ENCODE peak calls at places on chromosome 15, in six cellular contexts. One of them, this sample, is unnamed.

GRCh38 chr15:42131826-42132806 is 24.3 kb downstream of the PLA2G4F start:
- DNase-seq in caudate nucleus: no peak
- DNase-seq in activated CD8-positive, alpha-beta memory T cell treated with anti-CD3 and anti-CD28 coated beads, Interleukin-2, amount 50 U/mL, for 48 hours: no peak
- DNase-seq in astrocyte of the spinal cord: no peak
- DNase-seq in activated T-helper 9 cell treated with anti-CD3 and anti-CD28 coated beads, Interleukin-2, amount 50 U/mL, for 16 hours: no peak
- DNase-seq in lower leg skin: no peak
- DNase-seq in this sample: peak; percentile 69

GRCh38 chr15:74800559-74801094 is 12.0 kb upstream of the LMAN1L start:
- DNase-seq in activated T-helper 9 cell treated with anti-CD3 and anti-CD28 coated beads, Interleukin-2, amount 50 U/mL, for 16 hours: no peak
- DNase-seq in lower leg skin: no peak
- DNase-seq in caudate nucleus: no peak
- DNase-seq in activated CD8-positive, alpha-beta memory T cell treated with anti-CD3 and anti-CD28 coated beads, Interleukin-2, amount 50 U/mL, for 48 hours: no peak
- DNase-seq in astrocyte of the spinal cord: no peak
- DNase-seq in this sample: no peak

GRCh38 chr15:51714162-51714561 is 23.3 kb downstream of the LYSMD2 start:
- DNase-seq in lower leg skin: no peak
- DNase-seq in caudate nucleus: no peak
- DNase-seq in activated CD8-positive, alpha-beta memory T cell treated with anti-CD3 and anti-CD28 coated beads, Interleukin-2, amount 50 U/mL, for 48 hours: no peak
- DNase-seq in astrocyte of the spinal cord: no peak
- DNase-seq in activated T-helper 9 cell treated with anti-CD3 and anti-CD28 coated beads, Interleukin-2, amount 50 U/mL, for 16 hours: no peak
- DNase-seq in this sample: no peak

GRCh38 chr15:74242296-74242929 is 6.3 kb downstream of the CCDC33 start:
- DNase-seq in activated CD8-positive, alpha-beta memory T cell treated with anti-CD3 and anti-CD28 coated beads, Interleukin-2, amount 50 U/mL, for 48 hours: no peak
- DNase-seq in astrocyte of the spinal cord: peak; percentile 36
- DNase-seq in activated T-helper 9 cell treated with anti-CD3 and anti-CD28 coated beads, Interleukin-2, amount 50 U/mL, for 16 hours: no peak
- DNase-seq in caudate nucleus: no peak
- DNase-seq in lower leg skin: no peak
- DNase-seq in this sample: no peak

GRCh38 chr15:89018235-89018634 is 70.0 kb upstream of the ABHD2 start:
- DNase-seq in activated T-helper 9 cell treated with anti-CD3 and anti-CD28 coated beads, Interleukin-2, amount 50 U/mL, for 16 hours: no peak
- DNase-seq in caudate nucleus: no peak
- DNase-seq in astrocyte of the spinal cord: no peak
- DNase-seq in activated CD8-positive, alpha-beta memory T cell treated with anti-CD3 and anti-CD28 coated beads, Interleukin-2, amount 50 U/mL, for 48 hours: no peak
- DNase-seq in lower leg skin: peak; percentile 85
- DNase-seq in this sample: no peak

GRCh38 chr15:63715818-63716217 is 117.9 kb downstream of the HERC1 start:
- DNase-seq in caudate nucleus: no peak
- DNase-seq in lower leg skin: no peak
- DNase-seq in astrocyte of the spinal cord: no peak
- DNase-seq in activated CD8-positive, alpha-beta memory T cell treated with anti-CD3 and anti-CD28 coated beads, Interleukin-2, amount 50 U/mL, for 48 hours: no peak
- DNase-seq in activated T-helper 9 cell treated with anti-CD3 and anti-CD28 coated beads, Interleukin-2, amount 50 U/mL, for 16 hours: no peak
- DNase-seq in this sample: no peak

GRCh38 chr15:76333720-76334437 is 2.7 kb upstream of the ISL2 start:
- DNase-seq in caudate nucleus: no peak
- DNase-seq in astrocyte of the spinal cord: no peak
- DNase-seq in activated CD8-positive, alpha-beta memory T cell treated with anti-CD3 and anti-CD28 coated beads, Interleukin-2, amount 50 U/mL, for 48 hours: no peak
- DNase-seq in activated T-helper 9 cell treated with anti-CD3 and anti-CD28 coated beads, Interleukin-2, amount 50 U/mL, for 16 hours: no peak
- DNase-seq in lower leg skin: peak; percentile 77
- DNase-seq in this sample: peak; percentile 65

GRCh38 chr15:48389701-48390143 is 58.5 kb downstream of the DUT start:
- DNase-seq in activated T-helper 9 cell treated with anti-CD3 and anti-CD28 coated beads, Interleukin-2, amount 50 U/mL, for 16 hours: no peak
- DNase-seq in caudate nucleus: no peak
- DNase-seq in astrocyte of the spinal cord: peak; percentile 76
- DNase-seq in lower leg skin: no peak
- DNase-seq in activated CD8-positive, alpha-beta memory T cell treated with anti-CD3 and anti-CD28 coated beads, Interleukin-2, amount 50 U/mL, for 48 hours: no peak
- DNase-seq in this sample: no peak

GRCh38 chr15:73704869-73705645 is 20.9 kb downstream of the CD276 start:
- DNase-seq in activated CD8-positive, alpha-beta memory T cell treated with anti-CD3 and anti-CD28 coated beads, Interleukin-2, amount 50 U/mL, for 48 hours: peak; percentile 84
- DNase-seq in astrocyte of the spinal cord: peak; percentile 47
- DNase-seq in caudate nucleus: peak; percentile 10
- DNase-seq in activated T-helper 9 cell treated with anti-CD3 and anti-CD28 coated beads, Interleukin-2, amount 50 U/mL, for 16 hours: peak; percentile 45
- DNase-seq in lower leg skin: no peak
- DNase-seq in this sample: no peak

GRCh38 chr15:57146394-57147140 is 228.1 kb downstream of the TCF12 start:
- DNase-seq in astrocyte of the spinal cord: peak; percentile 73
- DNase-seq in activated CD8-positive, alpha-beta memory T cell treated with anti-CD3 and anti-CD28 coated beads, Interleukin-2, amount 50 U/mL, for 48 hours: no peak
- DNase-seq in activated T-helper 9 cell treated with anti-CD3 and anti-CD28 coated beads, Interleukin-2, amount 50 U/mL, for 16 hours: no peak
- DNase-seq in caudate nucleus: no peak
- DNase-seq in lower leg skin: no peak
- DNase-seq in this sample: no peak

GRCh38 chr15:48823237-48823636 is 12.4 kb upstream of the CEP152 start:
- DNase-seq in activated T-helper 9 cell treated with anti-CD3 and anti-CD28 coated beads, Interleukin-2, amount 50 U/mL, for 16 hours: no peak
- DNase-seq in astrocyte of the spinal cord: peak; percentile 46
- DNase-seq in activated CD8-positive, alpha-beta memory T cell treated with anti-CD3 and anti-CD28 coated beads, Interleukin-2, amount 50 U/mL, for 48 hours: no peak
- DNase-seq in lower leg skin: no peak
- DNase-seq in caudate nucleus: no peak
- DNase-seq in this sample: no peak

GRCh38 chr15:92574161-92574560 is 81.4 kb downstream of the FAM174B start:
- DNase-seq in activated T-helper 9 cell treated with anti-CD3 and anti-CD28 coated beads, Interleukin-2, amount 50 U/mL, for 16 hours: no peak
- DNase-seq in lower leg skin: peak; percentile 40
- DNase-seq in activated CD8-positive, alpha-beta memory T cell treated with anti-CD3 and anti-CD28 coated beads, Interleukin-2, amount 50 U/mL, for 48 hours: no peak
- DNase-seq in astrocyte of the spinal cord: no peak
- DNase-seq in caudate nucleus: no peak
- DNase-seq in this sample: no peak

GRCh38 chr15:78308422-78309021 is 9.1 kb upstream of the SKIC8 start:
- DNase-seq in lower leg skin: peak; percentile 87
- DNase-seq in astrocyte of the spinal cord: peak; percentile 63
- DNase-seq in activated CD8-positive, alpha-beta memory T cell treated with anti-CD3 and anti-CD28 coated beads, Interleukin-2, amount 50 U/mL, for 48 hours: peak; percentile 84
- DNase-seq in caudate nucleus: peak; percentile 45
- DNase-seq in activated T-helper 9 cell treated with anti-CD3 and anti-CD28 coated beads, Interleukin-2, amount 50 U/mL, for 16 hours: peak; percentile 8
- DNase-seq in this sample: peak; percentile 92

GRCh38 chr15:64536244-64536836 is 76.0 kb downstream of the ZNF609 start:
- DNase-seq in caudate nucleus: no peak
- DNase-seq in lower leg skin: no peak
- DNase-seq in activated CD8-positive, alpha-beta memory T cell treated with anti-CD3 and anti-CD28 coated beads, Interleukin-2, amount 50 U/mL, for 48 hours: no peak
- DNase-seq in activated T-helper 9 cell treated with anti-CD3 and anti-CD28 coated beads, Interleukin-2, amount 50 U/mL, for 16 hours: no peak
- DNase-seq in astrocyte of the spinal cord: peak; percentile 86
- DNase-seq in this sample: no peak

GRCh38 chr15:95669146-95669922 is 661.2 kb upstream of the NR2F2 start:
- DNase-seq in activated T-helper 9 cell treated with anti-CD3 and anti-CD28 coated beads, Interleukin-2, amount 50 U/mL, for 16 hours: no peak
- DNase-seq in astrocyte of the spinal cord: peak; percentile 43
- DNase-seq in lower leg skin: no peak
- DNase-seq in caudate nucleus: no peak
- DNase-seq in activated CD8-positive, alpha-beta memory T cell treated with anti-CD3 and anti-CD28 coated beads, Interleukin-2, amount 50 U/mL, for 48 hours: no peak
- DNase-seq in this sample: no peak

GRCh38 chr15:23648920-23649515 is 1.4 kb upstream of the MAGEL2 start:
- DNase-seq in activated CD8-positive, alpha-beta memory T cell treated with anti-CD3 and anti-CD28 coated beads, Interleukin-2, amount 50 U/mL, for 48 hours: peak; percentile 62
- DNase-seq in astrocyte of the spinal cord: no peak
- DNase-seq in caudate nucleus: no peak
- DNase-seq in lower leg skin: no peak
- DNase-seq in activated T-helper 9 cell treated with anti-CD3 and anti-CD28 coated beads, Interleukin-2, amount 50 U/mL, for 16 hours: no peak
- DNase-seq in this sample: no peak

GRCh38 chr15:79777916-79778315 is 118.9 kb downstream of the MTHFS start:
- DNase-seq in lower leg skin: no peak
- DNase-seq in caudate nucleus: no peak
- DNase-seq in activated T-helper 9 cell treated with anti-CD3 and anti-CD28 coated beads, Interleukin-2, amount 50 U/mL, for 16 hours: no peak
- DNase-seq in astrocyte of the spinal cord: no peak
- DNase-seq in activated CD8-positive, alpha-beta memory T cell treated with anti-CD3 and anti-CD28 coated beads, Interleukin-2, amount 50 U/mL, for 48 hours: no peak
- DNase-seq in this sample: no peak

GRCh38 chr15:35626531-35626930 is 80.6 kb upstream of the DPH6 start:
- DNase-seq in astrocyte of the spinal cord: no peak
- DNase-seq in activated CD8-positive, alpha-beta memory T cell treated with anti-CD3 and anti-CD28 coated beads, Interleukin-2, amount 50 U/mL, for 48 hours: no peak
- DNase-seq in activated T-helper 9 cell treated with anti-CD3 and anti-CD28 coated beads, Interleukin-2, amount 50 U/mL, for 16 hours: no peak
- DNase-seq in lower leg skin: no peak
- DNase-seq in caudate nucleus: no peak
- DNase-seq in this sample: no peak

GRCh38 chr15:96217983-96218382 is 112.5 kb upstream of the NR2F2 start:
- DNase-seq in astrocyte of the spinal cord: no peak
- DNase-seq in caudate nucleus: no peak
- DNase-seq in activated CD8-positive, alpha-beta memory T cell treated with anti-CD3 and anti-CD28 coated beads, Interleukin-2, amount 50 U/mL, for 48 hours: no peak
- DNase-seq in lower leg skin: no peak
- DNase-seq in activated T-helper 9 cell treated with anti-CD3 and anti-CD28 coated beads, Interleukin-2, amount 50 U/mL, for 16 hours: no peak
- DNase-seq in this sample: no peak

GRCh38 chr15:93384886-93385285 is 295.9 kb upstream of the RGMA start:
- DNase-seq in lower leg skin: no peak
- DNase-seq in activated CD8-positive, alpha-beta memory T cell treated with anti-CD3 and anti-CD28 coated beads, Interleukin-2, amount 50 U/mL, for 48 hours: no peak
- DNase-seq in astrocyte of the spinal cord: no peak
- DNase-seq in caudate nucleus: no peak
- DNase-seq in activated T-helper 9 cell treated with anti-CD3 and anti-CD28 coated beads, Interleukin-2, amount 50 U/mL, for 16 hours: no peak
- DNase-seq in this sample: no peak

GRCh38 chr15:88636039-88636438 is 2.8 kb upstream of the ISG20 start:
- DNase-seq in activated T-helper 9 cell treated with anti-CD3 and anti-CD28 coated beads, Interleukin-2, amount 50 U/mL, for 16 hours: peak; percentile 54
- DNase-seq in astrocyte of the spinal cord: no peak
- DNase-seq in lower leg skin: no peak
- DNase-seq in activated CD8-positive, alpha-beta memory T cell treated with anti-CD3 and anti-CD28 coated beads, Interleukin-2, amount 50 U/mL, for 48 hours: no peak
- DNase-seq in caudate nucleus: no peak
- DNase-seq in this sample: no peak

GRCh38 chr15:27864719-27865118 is 234.4 kb downstream of the OCA2 start:
- DNase-seq in astrocyte of the spinal cord: no peak
- DNase-seq in activated CD8-positive, alpha-beta memory T cell treated with anti-CD3 and anti-CD28 coated beads, Interleukin-2, amount 50 U/mL, for 48 hours: no peak
- DNase-seq in caudate nucleus: no peak
- DNase-seq in lower leg skin: peak; percentile 18
- DNase-seq in activated T-helper 9 cell treated with anti-CD3 and anti-CD28 coated beads, Interleukin-2, amount 50 U/mL, for 16 hours: no peak
- DNase-seq in this sample: no peak

GRCh38 chr15:69893863-69894262 is 203.9 kb downstream of the TLE3 start:
- DNase-seq in activated T-helper 9 cell treated with anti-CD3 and anti-CD28 coated beads, Interleukin-2, amount 50 U/mL, for 16 hours: no peak
- DNase-seq in astrocyte of the spinal cord: peak; percentile 71
- DNase-seq in caudate nucleus: peak; percentile 43
- DNase-seq in activated CD8-positive, alpha-beta memory T cell treated with anti-CD3 and anti-CD28 coated beads, Interleukin-2, amount 50 U/mL, for 48 hours: no peak
- DNase-seq in lower leg skin: peak; percentile 87
- DNase-seq in this sample: no peak

GRCh38 chr15:71443538-71443937 is 328.3 kb downstream of the THSD4 start:
- DNase-seq in activated CD8-positive, alpha-beta memory T cell treated with anti-CD3 and anti-CD28 coated beads, Interleukin-2, amount 50 U/mL, for 48 hours: peak; percentile 71
- DNase-seq in activated T-helper 9 cell treated with anti-CD3 and anti-CD28 coated beads, Interleukin-2, amount 50 U/mL, for 16 hours: peak; percentile 1
- DNase-seq in lower leg skin: peak; percentile 90
- DNase-seq in caudate nucleus: no peak
- DNase-seq in astrocyte of the spinal cord: peak; percentile 53
- DNase-seq in this sample: no peak

GRCh38 chr15:71752604-71753289 is 57.6 kb upstream of the NR2E3 start:
- DNase-seq in activated T-helper 9 cell treated with anti-CD3 and anti-CD28 coated beads, Interleukin-2, amount 50 U/mL, for 16 hours: no peak
- DNase-seq in activated CD8-positive, alpha-beta memory T cell treated with anti-CD3 and anti-CD28 coated beads, Interleukin-2, amount 50 U/mL, for 48 hours: no peak
- DNase-seq in caudate nucleus: no peak
- DNase-seq in lower leg skin: no peak
- DNase-seq in astrocyte of the spinal cord: peak; percentile 99
- DNase-seq in this sample: no peak

GRCh38 chr15:59306520-59307163 is 66.0 kb downstream of the MYO1E start:
- DNase-seq in astrocyte of the spinal cord: peak; percentile 39
- DNase-seq in activated CD8-positive, alpha-beta memory T cell treated with anti-CD3 and anti-CD28 coated beads, Interleukin-2, amount 50 U/mL, for 48 hours: no peak
- DNase-seq in caudate nucleus: no peak
- DNase-seq in activated T-helper 9 cell treated with anti-CD3 and anti-CD28 coated beads, Interleukin-2, amount 50 U/mL, for 16 hours: no peak
- DNase-seq in lower leg skin: peak; percentile 39
- DNase-seq in this sample: no peak

GRCh38 chr15:58491151-58491473 is 59.3 kb downstream of the LIPC start:
- DNase-seq in activated CD8-positive, alpha-beta memory T cell treated with anti-CD3 and anti-CD28 coated beads, Interleukin-2, amount 50 U/mL, for 48 hours: no peak
- DNase-seq in caudate nucleus: no peak
- DNase-seq in activated T-helper 9 cell treated with anti-CD3 and anti-CD28 coated beads, Interleukin-2, amount 50 U/mL, for 16 hours: no peak
- DNase-seq in lower leg skin: peak; percentile 81
- DNase-seq in astrocyte of the spinal cord: no peak
- DNase-seq in this sample: no peak

GRCh38 chr15:77821188-77821958 is 188.7 kb upstream of the LINGO1 start:
- DNase-seq in activated T-helper 9 cell treated with anti-CD3 and anti-CD28 coated beads, Interleukin-2, amount 50 U/mL, for 16 hours: no peak
- DNase-seq in lower leg skin: no peak
- DNase-seq in astrocyte of the spinal cord: peak; percentile 50
- DNase-seq in caudate nucleus: peak; percentile 16
- DNase-seq in activated CD8-positive, alpha-beta memory T cell treated with anti-CD3 and anti-CD28 coated beads, Interleukin-2, amount 50 U/mL, for 48 hours: peak; percentile 75
- DNase-seq in this sample: no peak

GRCh38 chr15:40263036-40263754 is 19.7 kb downstream of the ANKRD63 start:
- DNase-seq in lower leg skin: no peak
- DNase-seq in caudate nucleus: no peak
- DNase-seq in activated T-helper 9 cell treated with anti-CD3 and anti-CD28 coated beads, Interleukin-2, amount 50 U/mL, for 16 hours: no peak
- DNase-seq in astrocyte of the spinal cord: peak; percentile 84
- DNase-seq in activated CD8-positive, alpha-beta memory T cell treated with anti-CD3 and anti-CD28 coated beads, Interleukin-2, amount 50 U/mL, for 48 hours: no peak
- DNase-seq in this sample: no peak

GRCh38 chr15:59792359-59792758 is 103.2 kb upstream of the BNIP2 start:
- DNase-seq in caudate nucleus: no peak
- DNase-seq in activated T-helper 9 cell treated with anti-CD3 and anti-CD28 coated beads, Interleukin-2, amount 50 U/mL, for 16 hours: no peak
- DNase-seq in activated CD8-positive, alpha-beta memory T cell treated with anti-CD3 and anti-CD28 coated beads, Interleukin-2, amount 50 U/mL, for 48 hours: no peak
- DNase-seq in lower leg skin: no peak
- DNase-seq in astrocyte of the spinal cord: no peak
- DNase-seq in this sample: no peak

GRCh38 chr15:80780416-80781221 is 1.4 kb downstream of the CEMIP start:
- DNase-seq in lower leg skin: no peak
- DNase-seq in activated CD8-positive, alpha-beta memory T cell treated with anti-CD3 and anti-CD28 coated beads, Interleukin-2, amount 50 U/mL, for 48 hours: peak; percentile 69
- DNase-seq in activated T-helper 9 cell treated with anti-CD3 and anti-CD28 coated beads, Interleukin-2, amount 50 U/mL, for 16 hours: no peak
- DNase-seq in caudate nucleus: no peak
- DNase-seq in astrocyte of the spinal cord: peak; percentile 65
- DNase-seq in this sample: peak; percentile 92

GRCh38 chr15:82081904-82082810 is 36.3 kb upstream of the MEX3B start:
- DNase-seq in activated CD8-positive, alpha-beta memory T cell treated with anti-CD3 and anti-CD28 coated beads, Interleukin-2, amount 50 U/mL, for 48 hours: no peak
- DNase-seq in lower leg skin: no peak
- DNase-seq in activated T-helper 9 cell treated with anti-CD3 and anti-CD28 coated beads, Interleukin-2, amount 50 U/mL, for 16 hours: no peak
- DNase-seq in astrocyte of the spinal cord: peak; percentile 95
- DNase-seq in caudate nucleus: no peak
- DNase-seq in this sample: no peak

GRCh38 chr15:22954798-22955543 is 25.2 kb downstream of the CYFIP1 start:
- DNase-seq in activated T-helper 9 cell treated with anti-CD3 and anti-CD28 coated beads, Interleukin-2, amount 50 U/mL, for 16 hours: no peak
- DNase-seq in activated CD8-positive, alpha-beta memory T cell treated with anti-CD3 and anti-CD28 coated beads, Interleukin-2, amount 50 U/mL, for 48 hours: no peak
- DNase-seq in caudate nucleus: no peak
- DNase-seq in lower leg skin: no peak
- DNase-seq in astrocyte of the spinal cord: no peak
- DNase-seq in this sample: no peak

GRCh38 chr15:101358895-101359294 is 63.8 kb upstream of the SNRPA1 start:
- DNase-seq in activated CD8-positive, alpha-beta memory T cell treated with anti-CD3 and anti-CD28 coated beads, Interleukin-2, amount 50 U/mL, for 48 hours: no peak
- DNase-seq in caudate nucleus: no peak
- DNase-seq in astrocyte of the spinal cord: no peak
- DNase-seq in activated T-helper 9 cell treated with anti-CD3 and anti-CD28 coated beads, Interleukin-2, amount 50 U/mL, for 16 hours: no peak
- DNase-seq in lower leg skin: peak; percentile 79
- DNase-seq in this sample: no peak

GRCh38 chr15:62472616-62473299 is 307.7 kb upstream of the C2CD4B start:
- DNase-seq in activated T-helper 9 cell treated with anti-CD3 and anti-CD28 coated beads, Interleukin-2, amount 50 U/mL, for 16 hours: no peak
- DNase-seq in lower leg skin: no peak
- DNase-seq in caudate nucleus: no peak
- DNase-seq in astrocyte of the spinal cord: no peak
- DNase-seq in activated CD8-positive, alpha-beta memory T cell treated with anti-CD3 and anti-CD28 coated beads, Interleukin-2, amount 50 U/mL, for 48 hours: no peak
- DNase-seq in this sample: no peak

GRCh38 chr15:38103564-38103963 is 149.1 kb upstream of the SPRED1 start:
- DNase-seq in caudate nucleus: no peak
- DNase-seq in astrocyte of the spinal cord: no peak
- DNase-seq in lower leg skin: no peak
- DNase-seq in activated T-helper 9 cell treated with anti-CD3 and anti-CD28 coated beads, Interleukin-2, amount 50 U/mL, for 16 hours: no peak
- DNase-seq in activated CD8-positive, alpha-beta memory T cell treated with anti-CD3 and anti-CD28 coated beads, Interleukin-2, amount 50 U/mL, for 48 hours: no peak
- DNase-seq in this sample: no peak